ENCODE peak calls at places on chromosomes 5 and 9, in eight cellular contexts. One of them, this sample, is unnamed.

GRCh38 chr9:119963798-119964372 is 594.6 kb upstream of the BRINP1 start:
- DNase-seq in heart left ventricle: no peak
- DNase-seq in GM12878: no peak
- DNase-seq in Peyer's patch: no peak
- DNase-seq in psoas muscle: no peak
- DNase-seq in CD8-positive, alpha-beta T cell: no peak
- DNase-seq in tibial nerve: no peak
- DNase-seq in fibroblast of lung: peak; percentile 98
- DNase-seq in this sample: no peak

GRCh38 chr5:53917095-53917494 is 356.7 kb downstream of the NDUFS4 start:
- DNase-seq in heart left ventricle: no peak
- DNase-seq in fibroblast of lung: peak; percentile 68
- DNase-seq in Peyer's patch: no peak
- DNase-seq in psoas muscle: no peak
- DNase-seq in CD8-positive, alpha-beta T cell: no peak
- DNase-seq in tibial nerve: no peak
- DNase-seq in GM12878: no peak
- DNase-seq in this sample: no peak

GRCh38 chr5:103031607-103032006 is 88.3 kb downstream of the GIN1 start:
- DNase-seq in Peyer's patch: no peak
- DNase-seq in fibroblast of lung: no peak
- DNase-seq in psoas muscle: no peak
- DNase-seq in heart left ventricle: no peak
- DNase-seq in tibial nerve: no peak
- DNase-seq in GM12878: no peak
- DNase-seq in CD8-positive, alpha-beta T cell: no peak
- DNase-seq in this sample: no peak

GRCh38 chr5:95163079-95163478 is 121.8 kb downstream of the MCTP1 start:
- DNase-seq in GM12878: no peak
- DNase-seq in Peyer's patch: no peak
- DNase-seq in CD8-positive, alpha-beta T cell: no peak
- DNase-seq in heart left ventricle: no peak
- DNase-seq in fibroblast of lung: no peak
- DNase-seq in tibial nerve: no peak
- DNase-seq in psoas muscle: no peak
- DNase-seq in this sample: no peak

GRCh38 chr9:137030528-137030927 is 1.4 kb downstream of the FUT7 start:
- DNase-seq in GM12878: peak; percentile 42
- DNase-seq in CD8-positive, alpha-beta T cell: peak; percentile 28
- DNase-seq in heart left ventricle: no peak
- DNase-seq in psoas muscle: peak; percentile 58
- DNase-seq in tibial nerve: no peak
- DNase-seq in fibroblast of lung: no peak
- DNase-seq in Peyer's patch: peak; percentile 87
- DNase-seq in this sample: peak; percentile 75

GRCh38 chr9:107222020-107222522 is 61.0 kb upstream of the RAD23B start:
- DNase-seq in psoas muscle: no peak
- DNase-seq in Peyer's patch: no peak
- DNase-seq in fibroblast of lung: peak; percentile 67
- DNase-seq in CD8-positive, alpha-beta T cell: no peak
- DNase-seq in GM12878: no peak
- DNase-seq in tibial nerve: no peak
- DNase-seq in heart left ventricle: no peak
- DNase-seq in this sample: no peak

GRCh38 chr9:133584559-133585476 is 24.4 kb downstream of the FAM163B start:
- DNase-seq in CD8-positive, alpha-beta T cell: no peak
- DNase-seq in psoas muscle: no peak
- DNase-seq in fibroblast of lung: no peak
- DNase-seq in tibial nerve: no peak
- DNase-seq in Peyer's patch: no peak
- DNase-seq in GM12878: no peak
- DNase-seq in heart left ventricle: no peak
- DNase-seq in this sample: no peak

GRCh38 chr5:177416334-177416733 is 7.0 kb upstream of the F12 start:
- DNase-seq in GM12878: no peak
- DNase-seq in tibial nerve: no peak
- DNase-seq in Peyer's patch: no peak
- DNase-seq in fibroblast of lung: no peak
- DNase-seq in heart left ventricle: no peak
- DNase-seq in CD8-positive, alpha-beta T cell: no peak
- DNase-seq in psoas muscle: peak; percentile 70
- DNase-seq in this sample: peak; percentile 82

GRCh38 chr9:89005323-89005722 is 14.1 kb downstream of the S1PR3 start:
- DNase-seq in GM12878: no peak
- DNase-seq in Peyer's patch: no peak
- DNase-seq in fibroblast of lung: no peak
- DNase-seq in CD8-positive, alpha-beta T cell: no peak
- DNase-seq in heart left ventricle: no peak
- DNase-seq in psoas muscle: no peak
- DNase-seq in tibial nerve: no peak
- DNase-seq in this sample: no peak

GRCh38 chr9:108860764-108861163 is 1.3 kb upstream of the ACTL7A start:
- DNase-seq in Peyer's patch: no peak
- DNase-seq in fibroblast of lung: no peak
- DNase-seq in GM12878: no peak
- DNase-seq in psoas muscle: no peak
- DNase-seq in CD8-positive, alpha-beta T cell: no peak
- DNase-seq in heart left ventricle: no peak
- DNase-seq in tibial nerve: no peak
- DNase-seq in this sample: no peak

GRCh38 chr5:88515881-88516819 is 247.5 kb upstream of the TMEM161B start:
- DNase-seq in CD8-positive, alpha-beta T cell: no peak
- DNase-seq in heart left ventricle: no peak
- DNase-seq in fibroblast of lung: peak; percentile 55
- DNase-seq in GM12878: no peak
- DNase-seq in tibial nerve: no peak
- DNase-seq in psoas muscle: no peak
- DNase-seq in Peyer's patch: no peak
- DNase-seq in this sample: no peak

GRCh38 chr9:121299125-121299466 is 31.1 kb downstream of the GSN start:
- DNase-seq in psoas muscle: peak; percentile 70
- DNase-seq in fibroblast of lung: no peak
- DNase-seq in GM12878: no peak
- DNase-seq in tibial nerve: no peak
- DNase-seq in Peyer's patch: no peak
- DNase-seq in CD8-positive, alpha-beta T cell: no peak
- DNase-seq in heart left ventricle: no peak
- DNase-seq in this sample: peak; percentile 61

GRCh38 chr5:176397736-176398420 is 9.3 kb downstream of the HIGD2A start:
- DNase-seq in CD8-positive, alpha-beta T cell: no peak
- DNase-seq in psoas muscle: no peak
- DNase-seq in Peyer's patch: no peak
- DNase-seq in heart left ventricle: no peak
- DNase-seq in tibial nerve: no peak
- DNase-seq in fibroblast of lung: no peak
- DNase-seq in GM12878: no peak
- DNase-seq in this sample: no peak

GRCh38 chr5:79093762-79094161 is 17.8 kb upstream of the BHMT start:
- DNase-seq in tibial nerve: no peak
- DNase-seq in Peyer's patch: no peak
- DNase-seq in CD8-positive, alpha-beta T cell: no peak
- DNase-seq in fibroblast of lung: no peak
- DNase-seq in GM12878: no peak
- DNase-seq in psoas muscle: no peak
- DNase-seq in heart left ventricle: no peak
- DNase-seq in this sample: no peak

GRCh38 chr5:178201927-178202235 is 2.5 kb upstream of the HNRNPAB start:
- DNase-seq in Peyer's patch: no peak
- DNase-seq in GM12878: no peak
- DNase-seq in fibroblast of lung: no peak
- DNase-seq in CD8-positive, alpha-beta T cell: no peak
- DNase-seq in tibial nerve: no peak
- DNase-seq in psoas muscle: no peak
- DNase-seq in heart left ventricle: no peak
- DNase-seq in this sample: no peak

GRCh38 chr9:127568971-127569818 is 42.9 kb upstream of the STXBP1 start:
- DNase-seq in GM12878: no peak
- DNase-seq in Peyer's patch: peak; percentile 77
- DNase-seq in heart left ventricle: peak; percentile 80
- DNase-seq in CD8-positive, alpha-beta T cell: peak; percentile 73
- DNase-seq in psoas muscle: peak; percentile 85
- DNase-seq in tibial nerve: peak; percentile 75
- DNase-seq in fibroblast of lung: peak; percentile 75
- DNase-seq in this sample: peak; percentile 86

GRCh38 chr9:99445377-99445891 is 223.4 kb downstream of the SEC61B start:
- DNase-seq in Peyer's patch: no peak
- DNase-seq in CD8-positive, alpha-beta T cell: no peak
- DNase-seq in GM12878: no peak
- DNase-seq in psoas muscle: peak; percentile 89
- DNase-seq in fibroblast of lung: peak; percentile 93
- DNase-seq in tibial nerve: no peak
- DNase-seq in heart left ventricle: peak; percentile 91
- DNase-seq in this sample: no peak

GRCh38 chr5:151118898-151119600 is 38.2 kb upstream of the TNIP1 start:
- DNase-seq in psoas muscle: no peak
- DNase-seq in Peyer's patch: no peak
- DNase-seq in tibial nerve: no peak
- DNase-seq in fibroblast of lung: no peak
- DNase-seq in GM12878: no peak
- DNase-seq in heart left ventricle: no peak
- DNase-seq in CD8-positive, alpha-beta T cell: no peak
- DNase-seq in this sample: no peak

GRCh38 chr9:111442360-111443027 is 41.7 kb downstream of the ECPAS start:
- DNase-seq in CD8-positive, alpha-beta T cell: no peak
- DNase-seq in fibroblast of lung: no peak
- DNase-seq in tibial nerve: no peak
- DNase-seq in psoas muscle: no peak
- DNase-seq in Peyer's patch: no peak
- DNase-seq in GM12878: no peak
- DNase-seq in heart left ventricle: no peak
- DNase-seq in this sample: no peak

GRCh38 chr5:108749130-108749861 is 1.6 kb downstream of the FER start:
- DNase-seq in psoas muscle: no peak
- DNase-seq in GM12878: no peak
- DNase-seq in heart left ventricle: no peak
- DNase-seq in Peyer's patch: peak; percentile 63
- DNase-seq in tibial nerve: peak; percentile 57
- DNase-seq in CD8-positive, alpha-beta T cell: no peak
- DNase-seq in fibroblast of lung: peak; percentile 30
- DNase-seq in this sample: no peak

GRCh38 chr5:115962565-115963402 is 509 bp downstream of the LVRN start:
- DNase-seq in heart left ventricle: no peak
- DNase-seq in psoas muscle: peak; percentile 65
- DNase-seq in Peyer's patch: no peak
- DNase-seq in GM12878: no peak
- DNase-seq in fibroblast of lung: peak; percentile 33
- DNase-seq in tibial nerve: no peak
- DNase-seq in CD8-positive, alpha-beta T cell: no peak
- DNase-seq in this sample: peak; percentile 45

GRCh38 chr5:43515678-43516048 is 715 bp upstream of the C5orf34 start:
- DNase-seq in GM12878: no peak
- DNase-seq in heart left ventricle: no peak
- DNase-seq in psoas muscle: no peak
- DNase-seq in CD8-positive, alpha-beta T cell: no peak
- DNase-seq in tibial nerve: no peak
- DNase-seq in fibroblast of lung: no peak
- DNase-seq in Peyer's patch: no peak
- DNase-seq in this sample: no peak

GRCh38 chr5:126597156-126597555 is 2.1 kb upstream of the ALDH7A1 start:
- DNase-seq in fibroblast of lung: peak; percentile 84
- DNase-seq in CD8-positive, alpha-beta T cell: no peak
- DNase-seq in Peyer's patch: no peak
- DNase-seq in GM12878: no peak
- DNase-seq in tibial nerve: no peak
- DNase-seq in psoas muscle: no peak
- DNase-seq in heart left ventricle: no peak
- DNase-seq in this sample: no peak

GRCh38 chr9:133117271-133118178 is 3.5 kb downstream of the RALGDS start:
- DNase-seq in heart left ventricle: peak; percentile 67
- DNase-seq in fibroblast of lung: peak; percentile 62
- DNase-seq in Peyer's patch: no peak
- DNase-seq in tibial nerve: no peak
- DNase-seq in CD8-positive, alpha-beta T cell: no peak
- DNase-seq in GM12878: no peak
- DNase-seq in psoas muscle: peak; percentile 90
- DNase-seq in this sample: peak; percentile 69

GRCh38 chr5:61808091-61808490 is 476.0 kb downstream of the ZSWIM6 start:
- DNase-seq in tibial nerve: no peak
- DNase-seq in fibroblast of lung: no peak
- DNase-seq in Peyer's patch: no peak
- DNase-seq in CD8-positive, alpha-beta T cell: no peak
- DNase-seq in GM12878: no peak
- DNase-seq in psoas muscle: no peak
- DNase-seq in heart left ventricle: no peak
- DNase-seq in this sample: no peak

GRCh38 chr5:4855889-4856288 is 284.2 kb upstream of the ADAMTS16 start:
- DNase-seq in fibroblast of lung: no peak
- DNase-seq in tibial nerve: no peak
- DNase-seq in heart left ventricle: no peak
- DNase-seq in Peyer's patch: no peak
- DNase-seq in CD8-positive, alpha-beta T cell: no peak
- DNase-seq in GM12878: no peak
- DNase-seq in psoas muscle: no peak
- DNase-seq in this sample: no peak

GRCh38 chr9:94987731-94988130 is 261.2 kb downstream of the AOPEP start:
- DNase-seq in heart left ventricle: no peak
- DNase-seq in Peyer's patch: no peak
- DNase-seq in GM12878: no peak
- DNase-seq in tibial nerve: no peak
- DNase-seq in fibroblast of lung: no peak
- DNase-seq in psoas muscle: no peak
- DNase-seq in CD8-positive, alpha-beta T cell: no peak
- DNase-seq in this sample: no peak
- H3K4me3 ChIP-seq in heart left ventricle: no peak overlapping the region
- H3K4me3 ChIP-seq in Peyer's patch: no peak overlapping the region
- H3K4me3 ChIP-seq in GM12878: no peak overlapping the region
- H3K4me3 ChIP-seq in tibial nerve: no peak overlapping the region
- H3K4me3 ChIP-seq in fibroblast of lung: no peak overlapping the region
- H3K4me3 ChIP-seq in psoas muscle: no peak overlapping the region
- H3K4me3 ChIP-seq in CD8-positive, alpha-beta T cell: no peak overlapping the region
- H3K4me3 ChIP-seq in this sample: no peak overlapping the region

GRCh38 chr5:65623482-65623881 is 651 bp downstream of the TRIM23 start:
- DNase-seq in heart left ventricle: no peak
- DNase-seq in psoas muscle: no peak
- DNase-seq in tibial nerve: no peak
- DNase-seq in fibroblast of lung: no peak
- DNase-seq in CD8-positive, alpha-beta T cell: no peak
- DNase-seq in Peyer's patch: no peak
- DNase-seq in GM12878: no peak
- DNase-seq in this sample: no peak
- H3K27ac ChIP-seq in heart left ventricle: peak overlapping the region; percentile 93
- H3K27ac ChIP-seq in psoas muscle: peak overlapping the region; percentile 88
- H3K27ac ChIP-seq in tibial nerve: peak overlapping the region; percentile 93
- H3K27ac ChIP-seq in fibroblast of lung: peak overlapping the region; percentile 81
- H3K27ac ChIP-seq in CD8-positive, alpha-beta T cell: peak overlapping the region; percentile 78
- H3K27ac ChIP-seq in Peyer's patch: no peak overlapping the region
- H3K27ac ChIP-seq in GM12878: peak overlapping the region; percentile 83
- H3K27ac ChIP-seq in this sample: peak overlapping the region; percentile 82

GRCh38 chr5:16932401-16932800 is 3.7 kb downstream of the MYO10 start:
- DNase-seq in heart left ventricle: no peak
- DNase-seq in fibroblast of lung: no peak
- DNase-seq in tibial nerve: no peak
- DNase-seq in psoas muscle: no peak
- DNase-seq in GM12878: no peak
- DNase-seq in Peyer's patch: no peak
- DNase-seq in CD8-positive, alpha-beta T cell: no peak
- DNase-seq in this sample: no peak
- TF ChIP-seq CTCF in heart left ventricle: no peak
- TF ChIP-seq CTCF in fibroblast of lung: no peak
- TF ChIP-seq CTCF in tibial nerve: no peak
- TF ChIP-seq CTCF in psoas muscle: no peak
- TF ChIP-seq CTCF in GM12878: no peak
- TF ChIP-seq CTCF in Peyer's patch: no peak
- TF ChIP-seq CTCF in CD8-positive, alpha-beta T cell: no peak
- TF ChIP-seq CTCF in this sample: no peak

GRCh38 chr5:179271301-179271650 is 74.0 kb downstream of the ADAMTS2 start:
- DNase-seq in GM12878: no peak
- DNase-seq in fibroblast of lung: no peak
- DNase-seq in psoas muscle: no peak
- DNase-seq in CD8-positive, alpha-beta T cell: no peak
- DNase-seq in heart left ventricle: peak; percentile 24
- DNase-seq in Peyer's patch: no peak
- DNase-seq in tibial nerve: no peak
- DNase-seq in this sample: peak; percentile 44
- H3K4me3 ChIP-seq in GM12878: no peak overlapping the region
- H3K4me3 ChIP-seq in fibroblast of lung: no peak overlapping the region
- H3K4me3 ChIP-seq in psoas muscle: no peak overlapping the region
- H3K4me3 ChIP-seq in CD8-positive, alpha-beta T cell: no peak overlapping the region
- H3K4me3 ChIP-seq in heart left ventricle: no peak overlapping the region
- H3K4me3 ChIP-seq in Peyer's patch: no peak overlapping the region
- H3K4me3 ChIP-seq in tibial nerve: no peak overlapping the region
- H3K4me3 ChIP-seq in this sample: no peak overlapping the region